ENCODE peak calls at places on chromosomes 2 and 18, in nine cellular contexts. Q, M, D, G, T, O, J, Y and V are unnamed samples.

GRCh38 chr2:120995656-120996190 is 260.1 kb downstream of the GLI2 start:
- DNase-seq in Q (no peak), M (no peak), D (no peak), G (no peak), T (no peak), O (no peak), J (no peak), Y (no peak), V (no peak)

GRCh38 chr18:6781846-6782245 is 52.3 kb downstream of the ARHGAP28 start:
- DNase-seq in Q (peak), M (no peak), D (peak), G (no peak), T (no peak), O (no peak), J (no peak), Y (no peak), V (no peak)

GRCh38 chr2:113111121-113111520 is 16.3 kb upstream of the IL1RN start:
- DNase-seq in Q (no peak), M (no peak), D (no peak), G (no peak), T (no peak), O (no peak), J (no peak), Y (no peak), V (no peak)

GRCh38 chr18:31447530-31448191 is at the start of gene DSG3:
- DNase-seq in Q (no peak), M (peak), D (no peak), G (no peak), T (no peak), O (no peak), J (no peak), Y (no peak), V (no peak)

GRCh38 chr2:190666895-190667294 is 18.0 kb downstream of the NAB1 start:
- DNase-seq in Q (no peak), M (no peak), D (no peak), G (no peak), T (no peak), O (no peak), J (no peak), Y (no peak), V (no peak)

GRCh38 chr18:70284976-70285610 is 3.8 kb upstream of the SOCS6 start:
- DNase-seq in Q (no peak), M (no peak), D (no peak), G (no peak), T (no peak), O (no peak), J (no peak), Y (no peak), V (no peak)

GRCh38 chr2:201127128-201127521 is 11.2 kb downstream of the CFLAR start:
- DNase-seq in Q (no peak), M (no peak), D (no peak), G (no peak), T (no peak), O (no peak), J (no peak), Y (peak), V (no peak)

GRCh38 chr2:157857881-157858280 is 18.2 kb downstream of the ACVR1 start:
- DNase-seq in Q (peak), M (no peak), D (no peak), G (no peak), T (no peak), O (no peak), J (no peak), Y (no peak), V (no peak)

GRCh38 chr2:240155080-240156025 is 14.9 kb upstream of the OTOS start:
- DNase-seq in Q (no peak), M (no peak), D (no peak), G (no peak), T (peak), O (no peak), J (no peak), Y (no peak), V (no peak)

GRCh38 chr18:7132356-7133115 is 14.9 kb upstream of the LAMA1 start:
- DNase-seq in Q (no peak), M (no peak), D (no peak), G (no peak), T (no peak), O (no peak), J (no peak), Y (no peak), V (no peak)

GRCh38 chr2:223797073-223797472 is 40.3 kb downstream of the AP1S3 start:
- DNase-seq in Q (peak), M (no peak), D (peak), G (no peak), T (no peak), O (no peak), J (no peak), Y (no peak), V (no peak)

GRCh38 chr2:66495788-66496640 is 61.1 kb downstream of the MEIS1 start:
- DNase-seq in Q (peak), M (peak), D (peak), G (no peak), T (no peak), O (peak), J (no peak), Y (no peak), V (no peak)

GRCh38 chr2:121121661-121122060 is 163.3 kb downstream of the TFCP2L1 start:
- DNase-seq in Q (no peak), M (no peak), D (no peak), G (no peak), T (no peak), O (no peak), J (no peak), Y (no peak), V (no peak)

GRCh38 chr2:219453691-219454131 is 19.1 kb downstream of the SPEG start:
- DNase-seq in Q (peak), M (peak), D (no peak), G (no peak), T (no peak), O (peak), J (no peak), Y (no peak), V (no peak)

GRCh38 chr2:71643674-71644357 is 190.5 kb downstream of the DYSF start:
- DNase-seq in Q (no peak), M (peak), D (no peak), G (no peak), T (no peak), O (no peak), J (no peak), Y (no peak), V (no peak)

GRCh38 chr2:54955674-54956391 is 94.4 kb downstream of the RTN4 start:
- DNase-seq in Q (peak), M (no peak), D (no peak), G (no peak), T (no peak), O (no peak), J (no peak), Y (no peak), V (no peak)

GRCh38 chr18:7415081-7415894 is 151.8 kb upstream of the PTPRM start:
- DNase-seq in Q (peak), M (no peak), D (peak), G (no peak), T (no peak), O (no peak), J (no peak), Y (no peak), V (no peak)

GRCh38 chr2:89833780-89834117 is 1142.3 kb downstream of the RPIA start:
- DNase-seq in Q (peak), M (peak), D (peak), G (no peak), T (no peak), O (no peak), J (no peak), Y (peak), V (no peak)

DNA sequence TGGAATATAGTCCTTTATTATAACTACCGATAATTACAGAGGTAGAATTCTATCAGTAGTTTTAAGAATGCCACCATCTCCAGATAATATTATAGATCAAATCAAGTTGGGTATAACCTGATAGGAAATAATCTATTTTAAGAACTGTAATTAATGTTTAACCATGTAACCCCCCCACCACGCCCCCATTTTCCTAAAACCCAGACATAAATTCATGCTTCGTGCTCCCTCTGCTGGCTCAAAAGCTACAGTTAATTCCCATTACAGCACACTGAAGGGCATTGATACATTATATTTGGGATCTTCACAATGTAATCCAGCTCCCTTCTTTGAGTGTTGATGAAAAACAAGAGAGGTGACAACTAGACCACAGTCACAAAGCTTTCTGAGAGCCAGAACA is 228.0 kb upstream of the SMAD7 start:
- DNase-seq in Q (peak), M (peak), D (peak), G (peak), T (no peak), O (no peak), J (peak), Y (peak), V (peak)
- TF ChIP-seq CTCF in Q (peak), M (peak), D (peak), G (peak), T (peak), O (peak), J (peak), Y (peak), V (peak)

GRCh38 chr2:61911510-61911909 is 6.0 kb downstream of the COMMD1 start:
- DNase-seq in Q (no peak), M (peak), D (no peak), G (no peak), T (no peak), O (no peak), J (no peak), Y (no peak), V (peak)
- TF ChIP-seq CTCF in Q (peak), M (peak), D (no peak), G (no peak), T (no peak), O (no peak), J (no peak), Y (peak), V (no peak)

GRCh38 chr2:109209941-109210340 is 80.9 kb downstream of the SH3RF3 start:
- DNase-seq in Q (no peak), M (no peak), D (peak), G (no peak), T (no peak), O (no peak), J (no peak), Y (no peak), V (no peak)

GRCh38 chr2:109207201-109207600 is 78.2 kb downstream of the SH3RF3 start:
- DNase-seq in Q (no peak), M (no peak), D (no peak), G (no peak), T (no peak), O (no peak), J (no peak), Y (no peak), V (no peak)

GRCh38 chr2:109208951-109209335 is 79.9 kb downstream of the SH3RF3 start:
- DNase-seq in Q (no peak), M (no peak), D (no peak), G (no peak), T (no peak), O (no peak), J (no peak), Y (no peak), V (no peak)

GRCh38 chr2:109209412-109209811 is 80.4 kb downstream of the SH3RF3 start:
- DNase-seq in Q (peak), M (no peak), D (peak), G (no peak), T (no peak), O (no peak), J (no peak), Y (no peak), V (no peak)

DNA sequence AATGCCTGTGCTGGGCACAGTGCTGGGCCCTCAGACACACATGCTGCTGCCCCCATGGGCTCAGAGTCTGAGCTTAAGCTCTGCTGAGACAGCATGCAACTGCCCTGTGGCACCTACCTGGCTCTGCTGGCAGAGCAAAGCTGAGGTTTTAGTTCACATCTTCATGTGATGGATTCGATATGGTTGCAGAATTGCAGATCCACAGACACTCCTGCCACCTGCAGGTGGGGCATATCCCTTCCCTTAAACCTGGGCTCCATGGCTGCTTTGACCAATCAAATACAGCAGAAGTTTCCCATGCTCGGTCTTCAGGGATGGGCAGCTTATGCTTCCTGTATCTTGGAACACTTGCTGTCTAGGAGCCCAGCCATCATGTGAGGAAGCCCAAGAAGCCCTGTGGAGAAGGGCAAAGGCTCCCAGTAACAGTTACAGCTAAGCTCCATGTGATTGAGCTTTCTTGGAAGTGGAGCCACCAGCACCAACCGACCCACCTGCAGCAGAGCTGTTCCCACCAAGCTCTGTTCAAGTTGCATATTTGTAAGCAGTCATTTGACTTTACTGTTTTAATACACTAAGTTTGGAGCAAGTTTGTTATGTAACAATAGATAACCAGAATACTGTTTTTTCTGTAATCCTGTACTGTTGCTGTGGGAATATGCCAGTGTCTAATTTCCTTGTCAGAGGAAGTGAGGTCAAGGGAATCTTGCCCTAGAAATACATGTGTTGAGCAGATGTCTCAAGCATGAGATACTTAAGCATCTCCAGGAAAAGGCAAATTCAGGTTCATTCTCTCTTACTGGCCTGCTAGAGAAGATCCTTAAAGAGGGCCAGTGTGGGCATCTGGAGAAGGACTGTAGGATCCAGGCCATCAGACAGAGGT is 79.3 kb downstream of the SH3RF3 start:
- DNase-seq in Q (no peak), M (peak), D (no peak), G (no peak), T (no peak), O (no peak), J (no peak), Y (peak), V (no peak)
- TF ChIP-seq CTCF in Q (no peak), M (peak), D (no peak), G (no peak), T (no peak), O (no peak), J (no peak), Y (peak), V (no peak)

GRCh38 chr2:74834806-74835755 is 1.2 kb downstream of the HK2 start:
- DNase-seq in Q (peak), M (peak), D (peak), G (peak), T (peak), O (peak), J (peak), Y (peak), V (peak)
- TF ChIP-seq CTCF in Q (no peak), M (no peak), D (no peak), G (no peak), T (no peak), O (no peak), J (no peak), Y (no peak), V (no peak)

DNA sequence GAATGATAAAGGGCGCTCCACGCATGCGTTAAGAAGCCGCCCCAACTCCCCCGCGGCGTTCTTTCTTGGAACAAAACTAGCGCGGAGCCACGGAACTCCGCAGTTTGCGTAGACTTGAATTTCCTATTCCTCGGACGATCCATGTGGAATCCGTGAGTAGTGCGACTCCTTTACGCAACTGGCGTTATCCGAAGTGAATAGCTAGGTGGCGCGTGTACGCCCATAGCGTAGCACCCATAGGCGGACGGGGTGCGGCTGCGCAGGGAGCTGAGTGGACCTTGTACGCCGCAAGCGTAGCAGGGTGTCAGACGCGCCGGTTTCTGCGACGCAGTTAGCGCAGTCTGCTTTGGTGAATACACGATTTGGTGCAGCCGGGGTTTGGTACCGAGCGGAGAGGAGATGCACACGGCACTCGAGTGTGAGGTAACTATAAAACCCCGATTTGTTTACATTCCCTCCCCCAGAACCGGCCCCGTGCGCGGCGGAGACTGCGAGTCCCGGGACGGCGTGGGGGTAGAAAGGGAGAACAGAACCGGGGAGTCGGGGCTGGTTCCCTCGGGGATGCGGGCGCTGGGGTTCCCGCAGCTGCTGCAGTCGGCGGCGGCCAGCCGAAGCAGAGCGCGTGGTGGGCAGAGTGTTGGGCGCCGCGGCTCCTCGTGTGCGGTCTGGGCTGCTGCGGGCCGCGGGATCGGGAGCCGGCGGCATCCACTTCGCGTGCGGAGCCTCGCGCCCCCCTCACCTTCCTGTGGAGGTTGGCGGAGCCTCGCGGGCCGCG is at the start of gene SLC39A10:
- DNase-seq in Q (peak), M (peak), D (peak), G (peak), T (peak), O (peak), J (peak), Y (peak), V (peak)
- TF ChIP-seq CTCF in Q (no peak), M (peak), D (no peak), G (no peak), T (peak), O (no peak), J (no peak), Y (no peak), V (no peak)

DNA sequence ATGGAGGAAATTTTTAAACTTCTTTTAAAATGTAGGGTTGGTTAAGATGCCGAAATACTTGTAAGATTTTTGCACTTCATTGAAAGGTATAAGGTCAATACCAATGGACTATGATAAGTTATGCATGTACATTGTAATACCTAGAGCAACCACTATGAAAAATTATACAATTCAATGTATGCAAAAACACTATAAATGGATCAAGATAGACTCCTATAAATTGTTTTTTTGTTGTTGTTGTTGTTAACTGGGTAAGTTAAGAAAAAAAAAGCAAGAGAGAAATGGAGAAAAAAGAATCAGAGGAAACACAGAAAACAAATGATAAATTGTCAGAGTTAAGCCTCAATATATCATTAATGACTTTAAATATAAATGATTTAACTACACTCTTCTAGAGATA is 421.2 kb downstream of the TMEM182 start:
- DNase-seq in Q (no peak), M (no peak), D (no peak), G (no peak), T (no peak), O (no peak), J (no peak), Y (no peak), V (no peak)
- TF ChIP-seq CTCF in Q (no peak), M (no peak), D (no peak), G (no peak), T (no peak), O (peak), J (peak), Y (no peak), V (no peak)

DNA sequence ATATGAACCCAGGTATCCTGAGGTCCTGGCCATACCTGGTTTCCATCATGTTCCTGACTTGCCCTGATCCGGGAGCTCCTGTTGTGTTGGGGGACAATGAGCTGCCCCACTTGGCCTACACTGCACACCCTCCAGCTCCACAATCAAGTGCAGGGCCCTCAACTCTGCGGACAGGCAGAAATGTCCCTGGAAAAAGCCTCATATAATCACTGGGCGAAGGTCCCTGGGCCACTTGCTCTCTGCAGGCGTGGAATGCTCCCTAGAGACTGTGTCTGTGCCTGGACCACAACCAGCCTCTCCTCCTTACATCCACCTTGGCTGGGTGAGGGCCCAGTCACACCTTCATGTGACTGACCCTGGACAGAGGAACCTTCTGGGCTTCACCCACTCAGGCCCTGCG is 10.1 kb downstream of the BOLA3 start:
- DNase-seq in Q (no peak), M (no peak), D (no peak), G (no peak), T (no peak), O (no peak), J (no peak), Y (no peak), V (no peak)
- TF ChIP-seq CTCF in Q (no peak), M (no peak), D (no peak), G (no peak), T (no peak), O (no peak), J (no peak), Y (no peak), V (no peak)

GRCh38 chr2:160213511-160213910 is 13.4 kb upstream of the ITGB6 start:
- DNase-seq in Q (no peak), M (no peak), D (no peak), G (no peak), T (no peak), O (no peak), J (no peak), Y (no peak), V (no peak)

GRCh38 chr2:160209457-160209856 is 9.4 kb upstream of the ITGB6 start:
- DNase-seq in Q (peak), M (no peak), D (peak), G (no peak), T (no peak), O (no peak), J (no peak), Y (peak), V (no peak)

GRCh38 chr2:160210599-160211138 is 10.6 kb upstream of the ITGB6 start:
- DNase-seq in Q (peak), M (peak), D (peak), G (peak), T (peak), O (peak), J (peak), Y (peak), V (peak)

GRCh38 chr2:160220001-160220400 is 19.9 kb upstream of the ITGB6 start:
- DNase-seq in Q (no peak), M (no peak), D (no peak), G (no peak), T (no peak), O (no peak), J (no peak), Y (no peak), V (peak)

DNA sequence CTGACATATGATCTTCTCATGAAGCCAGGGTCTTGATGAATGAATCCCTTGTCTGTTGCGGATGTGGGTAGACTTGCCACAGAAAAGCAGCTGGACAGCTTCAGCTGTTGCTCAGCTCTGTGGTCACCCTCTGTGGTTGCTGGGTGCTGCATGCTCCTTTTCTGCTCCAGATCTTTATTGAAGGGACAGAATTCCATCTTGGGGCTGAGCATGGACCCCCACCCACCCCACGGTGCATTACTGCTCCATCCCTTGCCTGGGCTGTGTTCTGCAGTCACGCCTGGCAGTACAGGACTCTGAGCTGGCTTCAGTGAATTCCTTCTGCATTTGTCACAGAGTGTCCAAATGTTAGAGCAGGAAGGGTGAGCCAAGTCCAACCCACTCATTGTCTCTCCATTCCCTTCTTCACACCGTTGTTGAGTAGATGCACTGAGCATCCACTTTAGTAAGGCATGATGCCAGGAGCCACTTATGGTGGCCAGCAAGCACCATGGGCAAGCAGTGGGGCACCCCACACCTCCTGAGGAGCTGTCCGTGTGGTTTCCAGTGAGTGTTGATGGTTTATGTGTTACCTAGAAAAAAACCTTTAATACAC is 14.5 kb upstream of the ITGB6 start:
- DNase-seq in Q (peak), M (no peak), D (no peak), G (no peak), T (peak), O (peak), J (no peak), Y (no peak), V (no peak)
- TF ChIP-seq CTCF in Q (no peak), M (no peak), D (no peak), G (no peak), T (no peak), O (no peak), J (no peak), Y (no peak), V (no peak)

GRCh38 chr2:228519561-228519960 is 338.1 kb upstream of the SPHKAP start:
- DNase-seq in Q (no peak), M (no peak), D (no peak), G (no peak), T (no peak), O (no peak), J (no peak), Y (no peak), V (no peak)
- TF ChIP-seq CTCF in Q (no peak), M (no peak), D (no peak), G (no peak), T (no peak), O (no peak), J (no peak), Y (no peak), V (no peak)